ENCODE peak calls at places on chromosomes 3 and 15, in nine cellular contexts. U is anterior cingulate cortex; H is DMS 273 treated with DMSO at 0.1 percent for 48 hours; Z is Right ventricle myocardium superior; I is A549; M is stimulated activated CD4-positive, alpha-beta T cell treated with anti-CD3 and anti-CD28 coated beads, Interleukin-4, amount 100 ng/mL, for 1 hour; G is GM12865; R is omental fat pad; X is spleen. W is an unnamed sample.

GRCh38 chr3:28476194-28476593 is 127.6 kb upstream of the AZI2 start:
- DNase-seq in U (no peak), H (peak; percentile 6), Z (no peak), I (peak; percentile 18), M (no peak), G (peak; percentile 45), R (no peak), X (no peak), W (peak; percentile 54)

GRCh38 chr3:73999501-73999900 is 374.8 kb upstream of the PDZRN3 start:
- DNase-seq in U (no peak), H (no peak), Z (no peak), I (no peak), M (no peak), G (no peak), R (no peak), X (no peak), W (no peak)

GRCh38 chr15:80061581-80061980 is 2.1 kb downstream of the ZFAND6 start:
- DNase-seq in U (no peak), H (no peak), Z (no peak), I (no peak), M (no peak), G (no peak), R (no peak), X (no peak), W (peak; percentile 69)

GRCh38 chr3:130932979-130933378 is 39.1 kb downstream of the ATP2C1 start:
- DNase-seq in U (no peak), H (no peak), Z (no peak), I (no peak), M (no peak), G (no peak), R (no peak), X (no peak), W (no peak)

GRCh38 chr3:173568623-173569022 is 171.1 kb downstream of the NLGN1 start:
- DNase-seq in U (no peak), H (no peak), Z (no peak), I (no peak), M (no peak), G (no peak), R (no peak), X (no peak), W (no peak)

GRCh38 chr15:39645138-39645975 is 64.5 kb downstream of the THBS1 start:
- DNase-seq in U (no peak), H (no peak), Z (peak; percentile 53), I (no peak), M (no peak), G (no peak), R (no peak), X (no peak), W (no peak)

GRCh38 chr3:124441766-124442165 is 288.5 kb upstream of the UMPS start:
- DNase-seq in U (no peak), H (no peak), Z (no peak), I (no peak), M (no peak), G (no peak), R (no peak), X (no peak), W (no peak)

GRCh38 chr15:70486451-70487379 is 276.6 kb downstream of the UACA start:
- DNase-seq in U (no peak), H (no peak), Z (peak; percentile 55), I (no peak), M (peak; percentile 46), G (peak; percentile 95), R (no peak), X (peak; percentile 87), W (peak; percentile 82)

GRCh38 chr15:100042558-100042957 is 299.2 kb downstream of the ADAMTS17 start:
- DNase-seq in U (no peak), H (no peak), Z (no peak), I (no peak), M (no peak), G (no peak), R (no peak), X (no peak), W (peak; percentile 42)

GRCh38 chr15:95919460-95919859 is 411.0 kb upstream of the NR2F2 start:
- DNase-seq in U (no peak), H (no peak), Z (no peak), I (no peak), M (no peak), G (no peak), R (no peak), X (no peak), W (no peak)

GRCh38 chr15:85296615-85297402 is 83.6 kb upstream of the AKAP13 start:
- DNase-seq in U (peak; percentile 15), H (peak; percentile 73), Z (peak; percentile 47), I (peak; percentile 90), M (peak; percentile 46), G (peak; percentile 90), R (no peak), X (peak; percentile 81), W (peak; percentile 86)

GRCh38 chr3:106438916-106439315 is 570.1 kb upstream of the CBLB start:
- DNase-seq in U (no peak), H (no peak), Z (no peak), I (no peak), M (no peak), G (no peak), R (no peak), X (no peak), W (no peak)

GRCh38 chr3:190205739-190206138 is 85.0 kb upstream of the P3H2 start:
- DNase-seq in U (no peak), H (no peak), Z (no peak), I (peak; percentile 25), M (no peak), G (peak; percentile 73), R (no peak), X (no peak), W (peak; percentile 28)

GRCh38 chr3:11717768-11718581 is 74.3 kb upstream of the VGLL4 start:
- DNase-seq in U (no peak), H (no peak), Z (no peak), I (peak; percentile 38), M (no peak), G (peak; percentile 28), R (no peak), X (no peak), W (peak; percentile 61)

GRCh38 chr15:68674975-68675374 is 96.2 kb downstream of the CORO2B start:
- DNase-seq in U (no peak), H (no peak), Z (no peak), I (no peak), M (no peak), G (peak; percentile 48), R (no peak), X (no peak), W (no peak)

GRCh38 chr15:77021803-77022381 is 27.0 kb downstream of the PSTPIP1 start:
- DNase-seq in U (no peak), H (no peak), Z (peak; percentile 39), I (no peak), M (no peak), G (peak; percentile 53), R (no peak), X (peak; percentile 83), W (peak; percentile 26)

GRCh38 chr3:28906561-28907310 is 374.1 kb upstream of the RBMS3 start:
- DNase-seq in U (no peak), H (no peak), Z (no peak), I (no peak), M (no peak), G (no peak), R (no peak), X (no peak), W (no peak)

GRCh38 chr15:75371486-75371885 is 3.1 kb upstream of the MAN2C1 start:
- DNase-seq in U (no peak), H (no peak), Z (no peak), I (no peak), M (no peak), G (no peak), R (no peak), X (no peak), W (no peak)

GRCh38 chr3:101848754-101849713 is at the start of gene NFKBIZ:
- DNase-seq in U (peak; percentile 80), H (peak; percentile 79), Z (peak; percentile 98), I (peak; percentile 91), M (peak; percentile 93), G (peak; percentile 94), R (peak; percentile 87), X (peak; percentile 99), W (peak; percentile 96)

GRCh38 chr15:25464784-25465183 is 26.0 kb upstream of the UBE3A start:
- DNase-seq in U (no peak), H (no peak), Z (no peak), I (no peak), M (no peak), G (no peak), R (no peak), X (no peak), W (no peak)

GRCh38 chr3:69086133-69086722 is 1.5 kb downstream of the ARL6IP5 start:
- DNase-seq in U (peak; percentile 43), H (peak; percentile 56), Z (peak; percentile 90), I (peak; percentile 36), M (peak; percentile 82), G (peak; percentile 63), R (peak; percentile 96), X (peak; percentile 86), W (peak; percentile 91)

GRCh38 chr15:42507514-42507913 is 12.1 kb downstream of the SNAP23 start:
- DNase-seq in U (no peak), H (no peak), Z (no peak), I (no peak), M (no peak), G (no peak), R (no peak), X (no peak), W (no peak)

GRCh38 chr15:38254065-38254883 is 1.6 kb downstream of the SPRED1 start:
- DNase-seq in U (peak; percentile 7), H (peak; percentile 37), Z (no peak), I (peak; percentile 31), M (peak; percentile 5), G (peak; percentile 60), R (no peak), X (peak; percentile 73), W (peak; percentile 68)

W was measured in fibroblast of villous mesenchyme.